ENCODE peak calls at places on chromosome 16, in ten cellular contexts. Q is endothelial cell of umbilical vein, F is PC-3, G is H1, X is HCT116, V is PC-9, J is keratinocyte, S is GM12878, T is hepatocyte, A is A673. N is an unnamed sample.

GRCh38 chr16:3022697-3023414 is 886 bp downstream of the HCFC1R1 start:
- DNase-seq in Q (peak; percentile 16), F (no peak), G (peak; percentile 53), X (no peak), V (no peak), J (no peak), S (no peak), T (no peak), A (peak; percentile 37), N (no peak)

GRCh38 chr16:31271621-31272190 is 11.9 kb downstream of the ITGAM start:
- DNase-seq in Q (no peak), F (no peak), G (no peak), X (no peak), V (no peak), J (no peak), S (no peak), T (no peak), A (no peak), N (no peak)

GRCh38 chr16:85329059-85329812 is 217.0 kb upstream of the CIBAR2 start:
- DNase-seq in Q (peak; percentile 13), F (no peak), G (no peak), X (peak; percentile 28), V (no peak), J (no peak), S (no peak), T (peak; percentile 71), A (peak; percentile 73), N (no peak)

GRCh38 chr16:84049403-84050060 is 6.9 kb upstream of the SLC38A8 start:
- DNase-seq in Q (no peak), F (no peak), G (no peak), X (no peak), V (no peak), J (no peak), S (no peak), T (no peak), A (no peak), N (no peak)

GRCh38 chr16:84461029-84461415 is 43.4 kb downstream of the MEAK7 start:
- DNase-seq in Q (no peak), F (no peak), G (no peak), X (no peak), V (no peak), J (no peak), S (no peak), T (no peak), A (no peak), N (no peak)

GRCh38 chr16:4723071-4723767 is 10.9 kb downstream of the ANKS3 start:
- DNase-seq in Q (no peak), F (no peak), G (no peak), X (no peak), V (no peak), J (no peak), S (no peak), T (no peak), A (no peak), N (no peak)

GRCh38 chr16:53091508-53092211 is 36.9 kb downstream of the CHD9 start:
- DNase-seq in Q (peak; percentile 69), F (no peak), G (no peak), X (no peak), V (no peak), J (no peak), S (peak; percentile 72), T (peak; percentile 43), A (peak; percentile 99), N (no peak)

GRCh38 chr16:81214745-81215166 is 23.7 kb upstream of the BCO1 start:
- DNase-seq in Q (peak; percentile 10), F (peak; percentile 27), G (peak; percentile 62), X (peak; percentile 37), V (no peak), J (no peak), S (no peak), T (no peak), A (no peak), N (peak; percentile 48)

DNA sequence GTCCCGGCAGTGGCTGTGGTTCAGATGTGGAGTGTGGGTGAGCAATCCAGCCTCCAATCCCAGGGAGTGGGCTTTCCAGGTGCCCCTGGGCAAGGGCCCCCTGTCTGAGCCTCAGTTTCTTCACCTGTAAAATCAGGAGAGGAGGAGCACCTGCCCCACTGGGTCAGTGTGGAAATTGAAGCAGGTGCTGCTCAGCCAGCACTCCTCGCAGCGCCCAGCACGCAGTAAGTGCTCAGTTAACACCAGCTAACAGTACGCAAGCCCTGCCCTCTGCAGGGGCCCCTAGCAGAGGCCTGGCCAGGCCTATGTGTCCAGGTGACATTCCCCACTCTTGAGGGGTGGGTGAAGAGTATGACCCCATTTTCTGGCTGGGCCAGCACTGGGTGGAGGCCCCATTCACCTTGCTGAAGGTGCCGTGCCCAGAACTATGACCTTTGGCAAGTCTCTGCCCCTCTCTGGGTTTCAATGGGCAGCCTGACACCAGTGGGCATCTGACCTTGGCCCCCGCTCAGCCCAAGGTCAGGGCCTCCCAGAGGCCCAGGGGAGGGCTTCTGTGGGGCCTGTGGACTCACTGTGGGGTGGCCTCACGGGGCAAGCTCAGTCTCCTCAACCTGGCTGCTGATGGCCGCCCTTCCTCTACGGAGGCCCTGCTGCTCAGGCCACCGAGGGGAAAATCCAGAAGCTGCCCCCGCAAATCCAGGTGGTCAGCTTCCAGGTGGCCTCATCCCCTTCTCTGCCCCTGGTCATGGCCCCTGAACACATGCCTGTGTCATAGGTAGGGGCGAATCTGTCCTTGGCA is 2.5 kb downstream of the MTSS2 start:
- DNase-seq in Q (no peak), F (no peak), G (no peak), X (no peak), V (no peak), J (no peak), S (no peak), T (no peak), A (no peak), N (no peak)
- TF ChIP-seq EZH2 in Q (no peak), F (no peak), G (no peak), X (no peak), V (no peak), J (no peak), S (no peak), T (no peak), A (no peak), N (no peak)

GRCh38 chr16:89202422-89203215 is 2.3 kb upstream of the SLC22A31 start:
- DNase-seq in Q (no peak), F (no peak), G (peak; percentile 56), X (no peak), V (no peak), J (no peak), S (no peak), T (no peak), A (no peak), N (no peak)

GRCh38 chr16:89201467-89202377 is 1.4 kb upstream of the SLC22A31 start:
- DNase-seq in Q (peak; percentile 43), F (peak; percentile 77), G (peak; percentile 99), X (peak; percentile 84), V (peak; percentile 95), J (peak; percentile 55), S (no peak), T (peak; percentile 95), A (peak; percentile 85), N (peak; percentile 78)

GRCh38 chr16:89199241-89200123 is 855 bp downstream of the SLC22A31 start:
- DNase-seq in Q (no peak), F (no peak), G (no peak), X (no peak), V (no peak), J (no peak), S (no peak), T (peak; percentile 5), A (no peak), N (no peak)

GRCh38 chr16:89200124-89200849 is at the start of gene SLC22A31:
- DNase-seq in Q (no peak), F (no peak), G (peak; percentile 66), X (no peak), V (no peak), J (no peak), S (no peak), T (peak; percentile 25), A (no peak), N (peak; percentile 70)

DNA sequence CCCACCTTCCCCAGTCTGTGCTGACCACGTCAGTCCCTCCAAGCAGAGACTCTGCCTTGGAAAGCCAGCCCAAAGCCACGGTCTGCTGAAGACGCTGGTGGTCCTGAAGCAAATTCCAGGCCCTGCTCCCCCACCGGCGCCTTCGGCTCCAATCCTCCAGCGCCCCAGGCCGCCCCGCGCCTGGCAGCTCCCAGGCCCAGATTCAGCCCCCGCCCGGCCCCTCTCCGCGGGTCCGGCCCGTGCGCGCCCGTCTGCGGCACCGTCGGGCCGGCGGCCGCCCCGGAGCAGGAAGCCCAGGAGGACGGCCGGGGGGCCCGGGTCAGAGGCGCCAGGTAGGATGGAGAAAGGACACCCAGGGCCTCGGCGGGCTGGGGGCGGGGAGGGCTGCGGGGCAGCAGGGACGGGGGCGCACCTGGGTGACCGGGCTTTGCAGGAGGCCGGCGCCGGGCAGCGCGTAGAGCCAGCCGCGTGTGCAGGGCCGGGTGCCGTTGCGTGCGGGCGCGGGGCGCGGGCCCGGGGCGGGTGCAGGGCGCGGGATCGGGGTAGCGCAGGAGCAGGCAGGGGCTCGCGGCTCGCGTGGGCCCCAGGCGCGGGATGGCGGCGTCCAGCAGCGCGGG is 621 bp upstream of the SLC22A31 start:
- DNase-seq in Q (no peak), F (no peak), G (no peak), X (no peak), V (no peak), J (no peak), S (no peak), T (peak; percentile 29), A (no peak), N (no peak)
- TF ChIP-seq EZH2 in Q (peak; percentile 97), F (no peak), G (peak; percentile 65), X (no peak), V (peak; percentile 67), J (peak; percentile 7), S (no peak), T (peak; percentile 89), A (peak; percentile 69), N (no peak)

GRCh38 chr16:19685176-19685575 is 32.9 kb downstream of the KNOP1 start:
- DNase-seq in Q (no peak), F (no peak), G (no peak), X (no peak), V (no peak), J (no peak), S (no peak), T (no peak), A (no peak), N (no peak)

GRCh38 chr16:19681637-19682036 is 36.4 kb downstream of the KNOP1 start:
- DNase-seq in Q (no peak), F (no peak), G (no peak), X (no peak), V (no peak), J (no peak), S (no peak), T (no peak), A (no peak), N (no peak)

GRCh38 chr16:19680972-19681371 is 37.1 kb downstream of the KNOP1 start:
- DNase-seq in Q (no peak), F (peak; percentile 46), G (peak; percentile 61), X (no peak), V (peak; percentile 70), J (no peak), S (no peak), T (no peak), A (no peak), N (no peak)

GRCh38 chr16:19687279-19687678 is 30.7 kb downstream of the KNOP1 start:
- DNase-seq in Q (no peak), F (no peak), G (no peak), X (no peak), V (no peak), J (no peak), S (no peak), T (no peak), A (no peak), N (no peak)

DNA sequence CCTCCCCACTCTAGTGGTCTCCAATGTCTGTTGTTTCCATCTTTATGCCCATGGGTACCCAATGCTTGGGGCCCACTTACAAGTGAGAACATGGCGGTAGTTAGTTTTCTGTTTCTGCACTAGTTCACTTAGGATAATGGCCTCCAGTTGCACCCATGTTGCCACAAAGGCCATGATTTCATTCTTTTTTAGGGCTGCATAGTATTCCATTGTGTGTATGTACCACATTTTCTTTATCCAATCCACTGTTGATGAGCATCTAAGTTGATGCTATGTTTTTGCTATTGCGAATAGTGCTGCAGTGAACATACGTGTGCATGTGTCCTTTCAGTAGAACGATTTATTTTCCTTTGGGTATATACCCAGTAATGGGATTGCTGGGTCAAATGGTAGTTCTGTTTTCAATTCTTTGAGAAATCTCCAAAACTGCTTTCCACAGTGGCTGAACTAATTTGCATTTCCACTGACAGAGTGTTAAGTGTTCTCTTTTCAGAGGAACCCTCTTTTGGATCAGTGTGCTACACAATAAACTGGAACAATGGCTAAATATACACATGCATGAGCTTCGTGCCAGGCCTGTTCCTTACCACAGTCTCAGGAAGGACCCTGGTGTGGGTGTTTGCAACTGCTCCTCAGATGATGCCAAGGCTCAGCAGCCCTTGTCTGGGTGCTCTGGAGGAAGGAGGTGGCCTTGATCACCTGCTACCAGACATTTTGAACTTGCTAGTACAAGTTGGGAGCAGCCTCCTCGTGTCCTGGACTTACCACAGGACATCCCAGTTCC is 34.4 kb downstream of the KNOP1 start:
- DNase-seq in Q (no peak), F (no peak), G (no peak), X (no peak), V (no peak), J (no peak), S (no peak), T (no peak), A (no peak), N (no peak)
- TF ChIP-seq EZH2 in Q (no peak), F (no peak), G (no peak), X (no peak), V (no peak), J (no peak), S (no peak), T (no peak), A (no peak), N (no peak)

DNA sequence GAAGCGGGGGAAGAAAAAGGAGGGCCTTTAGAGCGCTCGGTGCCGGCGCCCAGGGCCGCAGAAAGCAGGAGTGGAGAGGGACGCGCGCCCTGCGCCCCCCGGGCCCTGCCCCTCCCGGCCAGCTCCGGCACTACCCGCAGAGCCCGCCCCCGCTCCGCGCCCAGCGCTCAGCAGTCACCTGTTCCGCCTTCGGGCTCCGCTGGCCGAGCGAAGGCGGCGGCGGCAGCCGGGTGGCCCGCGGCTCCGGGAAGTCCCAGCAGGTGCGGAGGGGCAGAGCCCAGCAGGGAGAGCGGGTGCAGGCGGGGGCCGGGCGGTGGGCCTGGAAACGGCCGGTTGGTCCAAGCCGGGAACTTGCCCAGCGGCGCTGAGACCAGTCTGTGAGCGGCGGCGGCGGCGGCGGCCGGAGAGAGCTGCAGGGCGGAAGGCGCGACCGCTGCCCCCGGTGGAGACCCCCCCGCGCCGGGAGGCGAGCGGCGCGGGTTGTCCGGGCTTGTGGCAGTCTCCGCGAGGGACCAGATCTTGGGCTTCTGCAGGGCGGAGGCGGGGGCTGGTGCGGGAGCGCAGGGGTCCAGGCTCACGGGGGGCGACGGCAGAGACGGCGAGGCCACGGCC is 2.2 kb downstream of the IRX3 start:
- DNase-seq in Q (no peak), F (no peak), G (peak; percentile 66), X (no peak), V (peak; percentile 45), J (no peak), S (no peak), T (peak; percentile 66), A (no peak), N (no peak)
- TF ChIP-seq EZH2 in Q (peak; percentile 65), F (peak; percentile 46), G (peak; percentile 25), X (no peak), V (no peak), J (no peak), S (no peak), T (no peak), A (no peak), N (no peak)